ENCODE peak calls at places on chromosomes 3 and 15, in nine cellular contexts. P is stimulated activated CD8-positive, alpha-beta memory T cell treated with anti-CD3 and anti-CD28 coated beads, Interleukin-7, amount 100 ng/mL, for 4 hours; Z is colonic mucosa; E is mesothelial cell of epicardium; A is NCI-H1694 treated with DMSO at 0.1 percent for 48 hours; W is astrocyte of the spinal cord; M is amniotic stem cell; Q is MCF 10A; F is Daoy. H is an unnamed sample.
A peak's percentile ranks its signal among the peaks of the same experiment; 100 is the strongest.

GRCh38 chr3:38988955-38989354 is 62.8 kb downstream of the SCN11A start:
- DNase-seq in P (no peak), Z (no peak), E (no peak), A (no peak), W (no peak), M (no peak), Q (no peak), F (no peak), H (no peak)

GRCh38 chr3:22947741-22948140 is 255.4 kb upstream of the UBE2E2 start:
- DNase-seq in P (no peak), Z (no peak), E (no peak), A (no peak), W (no peak), M (no peak), Q (no peak), F (no peak), H (no peak)

GRCh38 chr3:66186545-66186944 is 34.3 kb upstream of the SLC25A26 start:
- DNase-seq in P (no peak), Z (no peak), E (no peak), A (no peak), W (no peak), M (no peak), Q (no peak), F (no peak), H (no peak)

GRCh38 chr3:171842864-171843511 is at the start of gene TMEM212:
- DNase-seq in P (no peak), Z (no peak), E (no peak), A (no peak), W (peak; percentile 76), M (no peak), Q (no peak), F (peak; percentile 60), H (no peak)

GRCh38 chr3:23776352-23776891 is 29.3 kb upstream of the UBE2E1 start:
- DNase-seq in P (no peak), Z (no peak), E (no peak), A (no peak), W (peak; percentile 76), M (no peak), Q (peak; percentile 5), F (peak; percentile 25), H (no peak)

GRCh38 chr3:139455855-139456254 is 20.5 kb downstream of the RBP2 start:
- DNase-seq in P (no peak), Z (no peak), E (no peak), A (peak; percentile 21), W (no peak), M (no peak), Q (no peak), F (peak; percentile 15), H (no peak)

GRCh38 chr15:36883705-36884355 is 216.5 kb downstream of the MEIS2 start:
- DNase-seq in P (no peak), Z (peak; percentile 87), E (peak; percentile 93), A (peak; percentile 85), W (peak; percentile 85), M (peak; percentile 86), Q (peak; percentile 83), F (peak; percentile 80), H (peak; percentile 73)

GRCh38 chr3:167844528-167844927 is 109.0 kb downstream of the SERPINI1 start:
- DNase-seq in P (no peak), Z (no peak), E (no peak), A (no peak), W (no peak), M (no peak), Q (no peak), F (no peak), H (no peak)

GRCh38 chr3:39812537-39812936 is 3.1 kb downstream of the MYRIP start:
- DNase-seq in P (no peak), Z (peak; percentile 40), E (no peak), A (no peak), W (no peak), M (no peak), Q (peak; percentile 36), F (no peak), H (no peak)

GRCh38 chr15:43513550-43513949 is 3.9 kb upstream of the MAP1A start:
- DNase-seq in P (no peak), Z (no peak), E (no peak), A (no peak), W (no peak), M (no peak), Q (no peak), F (no peak), H (no peak)

GRCh38 chr15:57572463-57572862 is 19.2 kb upstream of the MYZAP start:
- DNase-seq in P (no peak), Z (no peak), E (no peak), A (no peak), W (no peak), M (no peak), Q (no peak), F (no peak), H (no peak)